ENCODE peak calls at places on chromosomes 16 and 17, in ten cellular contexts. X is BE2C, T is astrocyte, E is breast epithelium, P is IMR-90, O is K562, H is testis, C is pancreas, B is gastrocnemius medialis, L is ascending aorta. M is an unnamed sample.
A peak's percentile ranks its signal among the peaks of the same experiment; 100 is the strongest.

GRCh38 chr16:5361322-5361721 is 263.7 kb upstream of the EEF2KMT start:
- DNase-seq in L (no peak), C (no peak), X (no peak), O (no peak), H (no peak), P (no peak), T (no peak), B (no peak), E (no peak), M (no peak)

GRCh38 chr16:10514369-10515055 is 65.9 kb downstream of the EMP2 start:
- DNase-seq in P (peak; percentile 70), B (peak; percentile 15), E (peak; percentile 55), C (no peak), O (peak; percentile 56), T (peak; percentile 30), L (no peak), H (peak; percentile 67), X (peak; percentile 51), M (no peak)

GRCh38 chr16:81443688-81444447 is 740 bp upstream of the CMIP start:
- DNase-seq in T (no peak), H (no peak), E (no peak), C (peak; percentile 75), X (no peak), L (no peak), P (no peak), B (no peak), O (no peak), M (peak; percentile 70)

GRCh38 chr17:4945176-4945943 is 3.0 kb downstream of the PFN1 start:
- DNase-seq in C (peak; percentile 78), P (peak; percentile 93), B (peak; percentile 84), L (peak; percentile 67), X (peak; percentile 69), T (peak; percentile 86), O (peak; percentile 72), H (peak; percentile 60), E (peak; percentile 72), M (peak; percentile 86)

GRCh38 chr17:15083225-15083624 is 181.9 kb downstream of the PMP22 start:
- DNase-seq in T (no peak), E (no peak), H (no peak), B (no peak), L (no peak), X (no peak), P (no peak), C (no peak), O (no peak), M (no peak)

GRCh38 chr17:33684714-33685113 is 391.6 kb upstream of the ASIC2 start:
- DNase-seq in X (no peak), P (no peak), B (no peak), C (no peak), L (no peak), O (no peak), T (no peak), E (no peak), H (no peak), M (no peak)

GRCh38 chr17:34118564-34118963 is 136.5 kb upstream of the CCL2 start:
- DNase-seq in C (no peak), O (no peak), T (no peak), H (no peak), X (no peak), L (no peak), E (no peak), P (no peak), B (peak; percentile 14), M (no peak)

GRCh38 chr16:27749547-27749875 is 199.6 kb downstream of the KATNIP start:
- DNase-seq in X (no peak), E (no peak), L (no peak), C (no peak), H (no peak), P (no peak), B (no peak), O (no peak), T (no peak), M (no peak)

GRCh38 chr17:55271223-55271571 is 6.4 kb downstream of the HLF start:
- DNase-seq in T (no peak), H (no peak), B (no peak), E (no peak), L (no peak), X (no peak), C (no peak), P (no peak), O (no peak), M (no peak)

DNA sequence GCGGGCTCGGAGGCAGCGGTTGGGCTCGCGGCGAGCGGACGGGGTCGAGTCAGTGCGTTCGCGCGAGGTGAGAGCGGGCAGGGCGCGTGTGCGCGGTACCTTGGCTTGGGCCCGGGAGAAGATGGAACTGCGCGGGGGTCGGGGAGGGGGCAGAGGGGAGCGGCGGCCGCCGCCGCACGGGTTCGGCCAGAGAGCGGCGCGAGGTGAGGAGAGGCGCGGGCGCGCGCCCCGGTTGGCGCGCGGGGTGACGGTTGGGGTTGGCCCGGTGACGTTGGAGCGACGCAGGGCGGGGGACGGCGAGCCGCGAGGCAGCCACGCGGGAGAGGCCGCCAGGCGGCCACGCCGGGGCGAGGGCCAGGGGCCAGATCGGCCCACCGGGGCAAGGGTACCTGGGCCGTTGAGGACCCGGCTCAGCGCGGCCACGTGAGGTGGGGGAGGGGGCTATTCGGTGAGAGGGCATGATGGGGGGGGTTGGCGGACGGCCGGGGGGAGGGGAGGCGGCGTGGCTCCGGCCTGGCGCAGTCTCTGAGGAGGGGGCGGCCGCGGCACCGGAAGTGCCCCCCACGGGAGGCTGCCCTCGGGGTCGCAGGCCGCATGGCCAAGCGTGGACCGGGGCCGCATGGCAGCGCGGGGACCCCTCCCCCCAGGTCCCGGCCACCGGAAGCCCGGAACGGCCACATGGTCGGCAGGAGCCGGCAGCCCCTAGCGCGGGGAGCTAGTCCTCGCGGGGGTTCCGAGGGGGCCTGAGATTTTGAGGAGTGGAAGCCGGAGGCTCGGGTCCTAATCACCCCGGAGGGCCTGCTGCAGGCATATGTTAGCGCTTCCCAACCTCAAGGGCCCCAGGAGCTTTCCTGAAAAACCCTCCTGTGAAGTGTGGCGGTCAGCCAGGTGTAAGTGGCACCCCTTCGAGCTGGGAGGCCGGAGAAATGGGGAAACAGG is 527 bp downstream of the EIF5A start:
- DNase-seq in L (no peak), H (peak; percentile 50), B (no peak), T (no peak), X (peak; percentile 46), P (peak; percentile 34), O (peak; percentile 49), C (peak; percentile 81), E (peak; percentile 41), M (peak; percentile 68)
- TF ChIP-seq CTCF in L (no peak), H (no peak), B (no peak), T (no peak), X (no peak), P (no peak), O (no peak), C (no peak), E (peak; percentile 10), M (no peak)

GRCh38 chr16:85689285-85689949 is 663 bp upstream of the GINS2 start:
- DNase-seq in P (no peak), X (no peak), E (no peak), H (no peak), C (no peak), T (no peak), O (no peak), L (no peak), B (no peak), M (no peak)
- H3K4me3 ChIP-seq in P (peak overlapping the region; percentile 48), X (peak overlapping the region; percentile 44), E (peak overlapping the region; percentile 76), H (peak overlapping the region; percentile 53), C (peak overlapping the region; percentile 74), T (peak overlapping the region; percentile 49), O (peak overlapping the region; percentile 47), L (peak overlapping the region; percentile 73), B (peak overlapping the region; percentile 83), M (peak overlapping the region; percentile 80)

DNA sequence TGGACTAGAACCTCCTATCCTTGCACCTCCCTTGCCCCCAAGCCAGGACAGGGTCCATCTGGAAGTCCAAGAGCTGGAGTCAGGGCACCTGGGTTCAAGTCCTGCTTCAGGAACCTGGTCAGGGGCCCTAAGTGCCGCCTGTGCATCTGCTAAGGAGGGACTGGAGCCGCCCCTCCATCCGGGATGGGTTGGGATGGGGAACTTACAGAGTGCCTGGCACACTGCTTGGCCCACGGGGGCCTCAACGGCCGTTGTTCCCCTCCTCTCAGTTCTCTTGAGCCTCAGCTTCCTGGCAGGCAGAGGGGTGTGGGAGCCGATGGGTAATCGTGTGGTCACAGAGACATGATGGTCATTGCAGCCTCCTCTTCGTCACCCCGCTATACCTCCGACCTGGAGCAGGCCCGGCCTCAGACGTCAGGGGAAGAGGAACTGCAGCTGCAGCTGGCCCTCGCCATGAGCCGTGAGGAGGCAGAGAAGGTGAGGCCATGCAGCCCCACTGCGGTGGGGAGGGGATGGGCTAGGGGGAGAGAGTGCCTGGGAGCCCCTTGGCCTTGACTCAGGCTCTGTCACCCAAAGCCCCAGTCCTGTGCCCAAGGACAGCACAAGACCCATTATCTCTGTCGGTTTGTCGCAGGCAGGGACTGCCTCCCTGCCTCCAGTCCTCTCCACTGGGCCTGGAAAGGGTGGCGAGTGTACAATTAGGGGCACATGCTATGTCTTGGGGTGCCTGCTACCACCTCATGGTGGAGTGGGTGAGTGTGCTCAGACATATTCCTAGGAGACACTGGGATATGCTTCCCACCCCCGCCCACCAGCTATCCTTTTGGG is 5.4 kb downstream of the EPN3 start:
- DNase-seq in T (no peak), H (no peak), B (no peak), P (no peak), E (no peak), C (no peak), O (no peak), L (no peak), X (no peak), M (no peak)
- H3K4me1 ChIP-seq in T (peaks cover 26% of the 10 kb centered on the region), H (peaks cover 49% of the 10 kb centered on the region), B (peaks cover 26% of the 10 kb centered on the region), P (peaks cover 22% of the 10 kb centered on the region), E (peaks cover 22% of the 10 kb centered on the region), C (peaks cover 14% of the 10 kb centered on the region), O (peaks cover 61% of the 10 kb centered on the region), L (peaks cover 3% of the 10 kb centered on the region), X (peaks cover 15% of the 10 kb centered on the region), M (peaks cover 16% of the 10 kb centered on the region)

GRCh38 chr16:75488322-75488721 is 6.9 kb downstream of the CHST6 start:
- DNase-seq in E (no peak), X (no peak), H (no peak), B (no peak), O (no peak), T (no peak), L (no peak), C (no peak), P (no peak), M (no peak)

GRCh38 chr16:75494184-75494583 is 1.1 kb downstream of the CHST6 start:
- DNase-seq in C (no peak), P (no peak), E (no peak), H (no peak), X (no peak), O (no peak), B (no peak), T (no peak), L (no peak), M (no peak)

GRCh38 chr16:75494696-75495601 is at the start of gene CHST6:
- DNase-seq in E (no peak), H (peak; percentile 63), C (peak; percentile 37), P (no peak), L (no peak), B (no peak), O (peak; percentile 56), T (peak; percentile 33), X (no peak), M (no peak)

GRCh38 chr16:75496546-75496945 is 1.3 kb upstream of the CHST6 start:
- DNase-seq in T (peak; percentile 58), X (no peak), E (no peak), O (no peak), H (no peak), L (no peak), B (no peak), C (no peak), P (no peak), M (no peak)

DNA sequence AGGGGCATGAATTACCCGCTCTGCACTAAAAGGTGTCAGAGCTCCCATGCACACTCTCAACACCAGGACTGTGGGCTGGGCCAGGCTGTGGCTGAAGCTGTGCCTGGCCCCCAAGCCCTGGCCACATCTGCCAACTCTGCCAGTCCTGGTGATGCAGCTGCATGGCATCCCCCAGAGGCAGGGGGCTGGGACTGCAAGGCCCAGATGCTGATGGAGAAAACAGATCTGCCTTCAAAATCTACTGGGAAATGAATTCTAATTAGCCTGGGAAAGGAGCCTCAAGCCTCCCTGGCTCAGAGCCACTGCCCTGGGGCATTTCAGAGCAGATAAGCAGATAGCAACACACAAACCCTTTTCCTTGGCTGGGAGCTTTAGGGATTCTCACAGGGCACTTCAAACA is 3.4 kb downstream of the CHST6 start:
- DNase-seq in L (no peak), P (no peak), E (no peak), B (no peak), C (no peak), T (no peak), H (no peak), X (peak; percentile 88), O (no peak), M (no peak)
- TF ChIP-seq CTCF in L (no peak), P (no peak), E (no peak), B (no peak), C (no peak), T (no peak), H (no peak), X (peak; percentile 46), O (no peak), M (no peak)

M was measured in psoas muscle.